ENCODE peak calls at places on chromosomes 7 and 10, in seven cellular contexts. One of them, this sample, is unnamed.

GRCh38 chr10:84825330-84825729 is 496.9 kb downstream of the CCSER2 start:
- DNase-seq in SK-N-SH: peak; percentile 55
- DNase-seq in A549: no peak
- DNase-seq in GM12878: no peak
- DNase-seq in GM23338: no peak
- DNase-seq in Panc1: no peak
- DNase-seq in HCT116: no peak
- DNase-seq in this sample: no peak

GRCh38 chr10:128047337-128047736 is 78.9 kb downstream of the MKI67 start:
- DNase-seq in Panc1: no peak
- DNase-seq in GM23338: peak; percentile 71
- DNase-seq in GM12878: peak; percentile 63
- DNase-seq in A549: no peak
- DNase-seq in SK-N-SH: no peak
- DNase-seq in HCT116: peak; percentile 88
- DNase-seq in this sample: peak; percentile 92

GRCh38 chr7:45973725-45974532 is 52.9 kb upstream of the IGFBP3 start:
- DNase-seq in Panc1: no peak
- DNase-seq in A549: no peak
- DNase-seq in GM23338: no peak
- DNase-seq in GM12878: no peak
- DNase-seq in SK-N-SH: no peak
- DNase-seq in HCT116: no peak
- DNase-seq in this sample: no peak

GRCh38 chr10:43437141-43437860 is 390 bp downstream of the ZNF487 start:
- DNase-seq in GM12878: no peak
- DNase-seq in SK-N-SH: no peak
- DNase-seq in HCT116: no peak
- DNase-seq in GM23338: no peak
- DNase-seq in Panc1: no peak
- DNase-seq in A549: peak; percentile 56
- DNase-seq in this sample: no peak

GRCh38 chr7:151529842-151530241 is 10.1 kb upstream of the RHEB start:
- DNase-seq in A549: no peak
- DNase-seq in GM12878: no peak
- DNase-seq in GM23338: no peak
- DNase-seq in HCT116: no peak
- DNase-seq in SK-N-SH: no peak
- DNase-seq in Panc1: no peak
- DNase-seq in this sample: no peak

GRCh38 chr10:124989526-124989925 is 47.6 kb downstream of the ZRANB1 start:
- DNase-seq in HCT116: no peak
- DNase-seq in Panc1: no peak
- DNase-seq in GM12878: no peak
- DNase-seq in SK-N-SH: no peak
- DNase-seq in A549: no peak
- DNase-seq in GM23338: no peak
- DNase-seq in this sample: no peak

GRCh38 chr10:63133787-63134557 is 844 bp downstream of the NRBF2 start:
- DNase-seq in GM23338: peak; percentile 36
- DNase-seq in HCT116: no peak
- DNase-seq in A549: peak; percentile 53
- DNase-seq in SK-N-SH: no peak
- DNase-seq in GM12878: no peak
- DNase-seq in Panc1: no peak
- DNase-seq in this sample: peak; percentile 60

GRCh38 chr7:44964384-44964830 is 14.4 kb downstream of the MYO1G start:
- DNase-seq in HCT116: no peak
- DNase-seq in GM23338: peak; percentile 58
- DNase-seq in A549: peak; percentile 42
- DNase-seq in SK-N-SH: peak; percentile 71
- DNase-seq in GM12878: no peak
- DNase-seq in Panc1: no peak
- DNase-seq in this sample: peak; percentile 12

GRCh38 chr7:67662804-67663203 is 666.2 kb downstream of the TYW1 start:
- DNase-seq in HCT116: no peak
- DNase-seq in Panc1: no peak
- DNase-seq in GM12878: no peak
- DNase-seq in SK-N-SH: no peak
- DNase-seq in GM23338: no peak
- DNase-seq in A549: no peak
- DNase-seq in this sample: no peak

GRCh38 chr10:70343312-70343711 is 39.1 kb downstream of the LRRC20 start:
- DNase-seq in Panc1: no peak
- DNase-seq in A549: no peak
- DNase-seq in HCT116: no peak
- DNase-seq in SK-N-SH: no peak
- DNase-seq in GM23338: no peak
- DNase-seq in GM12878: no peak
- DNase-seq in this sample: no peak

GRCh38 chr10:112915590-112916572 is 34.2 kb upstream of the TCF7L2 start:
- DNase-seq in SK-N-SH: no peak
- DNase-seq in Panc1: peak; percentile 73
- DNase-seq in GM12878: peak; percentile 7
- DNase-seq in GM23338: peak; percentile 74
- DNase-seq in HCT116: peak; percentile 80
- DNase-seq in A549: peak; percentile 89
- DNase-seq in this sample: no peak

GRCh38 chr7:74104702-74105101 is 21.1 kb downstream of the LIMK1 start:
- DNase-seq in GM23338: no peak
- DNase-seq in A549: no peak
- DNase-seq in SK-N-SH: no peak
- DNase-seq in Panc1: no peak
- DNase-seq in HCT116: peak; percentile 68
- DNase-seq in GM12878: no peak
- DNase-seq in this sample: no peak

GRCh38 chr10:94314913-94315545 is 47.7 kb downstream of the NOC3L start:
- DNase-seq in A549: no peak
- DNase-seq in GM23338: peak; percentile 32
- DNase-seq in Panc1: no peak
- DNase-seq in SK-N-SH: peak; percentile 8
- DNase-seq in HCT116: no peak
- DNase-seq in GM12878: no peak
- DNase-seq in this sample: no peak

GRCh38 chr10:71712572-71713134 is 6.9 kb downstream of the C10orf105 start:
- DNase-seq in SK-N-SH: no peak
- DNase-seq in GM23338: no peak
- DNase-seq in HCT116: no peak
- DNase-seq in A549: no peak
- DNase-seq in Panc1: no peak
- DNase-seq in GM12878: no peak
- DNase-seq in this sample: peak; percentile 83

GRCh38 chr10:98425511-98426352 is 10.8 kb upstream of the PYROXD2 start:
- DNase-seq in HCT116: peak; percentile 48
- DNase-seq in SK-N-SH: peak; percentile 78
- DNase-seq in Panc1: peak; percentile 38
- DNase-seq in GM12878: no peak
- DNase-seq in A549: peak; percentile 64
- DNase-seq in GM23338: peak; percentile 87
- DNase-seq in this sample: peak; percentile 45

GRCh38 chr7:39691821-39692220 is 68.4 kb downstream of the RALA start:
- DNase-seq in A549: no peak
- DNase-seq in GM12878: no peak
- DNase-seq in SK-N-SH: no peak
- DNase-seq in GM23338: no peak
- DNase-seq in HCT116: peak; percentile 13
- DNase-seq in Panc1: no peak
- DNase-seq in this sample: no peak

GRCh38 chr7:40848541-40849221 is 713.9 kb downstream of the SUGCT start:
- DNase-seq in A549: no peak
- DNase-seq in HCT116: no peak
- DNase-seq in GM12878: no peak
- DNase-seq in Panc1: no peak
- DNase-seq in GM23338: no peak
- DNase-seq in SK-N-SH: no peak
- DNase-seq in this sample: no peak

GRCh38 chr7:123329988-123330643 is 130.3 kb upstream of the SLC13A1 start:
- DNase-seq in HCT116: no peak
- DNase-seq in GM23338: peak; percentile 6
- DNase-seq in GM12878: no peak
- DNase-seq in SK-N-SH: no peak
- DNase-seq in Panc1: no peak
- DNase-seq in A549: no peak
- DNase-seq in this sample: no peak

GRCh38 chr10:102691701-102692100 is 22.5 kb downstream of the ARL3 start:
- DNase-seq in GM12878: no peak
- DNase-seq in HCT116: no peak
- DNase-seq in Panc1: no peak
- DNase-seq in GM23338: no peak
- DNase-seq in A549: no peak
- DNase-seq in SK-N-SH: no peak
- DNase-seq in this sample: no peak

GRCh38 chr10:122236690-122237306 is 34.3 kb upstream of the BTBD16 start:
- DNase-seq in SK-N-SH: peak; percentile 82
- DNase-seq in A549: no peak
- DNase-seq in GM23338: no peak
- DNase-seq in HCT116: no peak
- DNase-seq in Panc1: no peak
- DNase-seq in GM12878: no peak
- DNase-seq in this sample: no peak

GRCh38 chr7:97018126-97018601 is 6.5 kb downstream of the DLX5 start:
- DNase-seq in A549: no peak
- DNase-seq in SK-N-SH: no peak
- DNase-seq in HCT116: no peak
- DNase-seq in Panc1: no peak
- DNase-seq in GM12878: no peak
- DNase-seq in GM23338: peak; percentile 55
- DNase-seq in this sample: no peak

GRCh38 chr7:151238190-151238810 is 6.0 kb downstream of the CHPF2 start:
- DNase-seq in GM12878: no peak
- DNase-seq in HCT116: no peak
- DNase-seq in Panc1: no peak
- DNase-seq in GM23338: no peak
- DNase-seq in A549: no peak
- DNase-seq in SK-N-SH: peak; percentile 24
- DNase-seq in this sample: no peak

DNA sequence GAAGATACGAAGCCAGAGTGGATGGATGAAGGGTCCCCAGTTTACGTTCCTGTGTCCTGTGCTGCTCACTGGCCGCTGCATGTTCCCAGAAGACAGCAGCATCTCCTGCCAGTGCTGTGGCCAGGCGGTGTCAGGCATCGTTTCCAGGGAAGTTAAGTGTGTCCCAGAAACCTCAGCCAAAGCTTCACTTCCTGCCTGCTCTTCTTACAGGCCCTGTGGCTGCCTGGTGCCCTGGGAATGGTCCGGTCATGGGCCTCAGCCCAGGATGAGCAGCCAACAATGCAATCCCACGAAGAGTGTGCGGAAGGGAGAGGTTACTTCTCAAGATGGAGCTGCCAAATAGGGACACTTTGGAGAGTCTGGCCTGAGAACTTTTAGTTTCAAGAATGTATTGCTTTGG is 99.7 kb upstream of the TARP start:
- DNase-seq in GM12878: no peak
- DNase-seq in HCT116: no peak
- DNase-seq in A549: no peak
- DNase-seq in Panc1: no peak
- DNase-seq in SK-N-SH: no peak
- DNase-seq in GM23338: no peak
- DNase-seq in this sample: no peak
- TF ChIP-seq REST in GM12878: no peak
- TF ChIP-seq REST in HCT116: no peak
- TF ChIP-seq REST in A549: no peak
- TF ChIP-seq REST in Panc1: no peak
- TF ChIP-seq REST in SK-N-SH: no peak
- TF ChIP-seq REST in GM23338: no peak
- TF ChIP-seq REST in this sample: no peak

GRCh38 chr7:148110097-148110868 is 480.3 kb upstream of the C7orf33 start:
- DNase-seq in GM12878: no peak
- DNase-seq in A549: no peak
- DNase-seq in Panc1: no peak
- DNase-seq in GM23338: no peak
- DNase-seq in SK-N-SH: no peak
- DNase-seq in HCT116: no peak
- DNase-seq in this sample: no peak
- TF ChIP-seq CTCF in GM12878: no peak
- TF ChIP-seq CTCF in A549: no peak
- TF ChIP-seq CTCF in Panc1: peak; percentile 32
- TF ChIP-seq CTCF in GM23338: no peak
- TF ChIP-seq CTCF in SK-N-SH: peak; percentile 21
- TF ChIP-seq CTCF in HCT116: no peak
- TF ChIP-seq CTCF in this sample: no peak

GRCh38 chr7:56007167-56007652 is 42.8 kb downstream of the NIPSNAP2 start:
- DNase-seq in GM12878: no peak
- DNase-seq in Panc1: no peak
- DNase-seq in GM23338: no peak
- DNase-seq in A549: no peak
- DNase-seq in SK-N-SH: no peak
- DNase-seq in HCT116: no peak
- DNase-seq in this sample: no peak

GRCh38 chr7:56003749-56004148 is 39.4 kb downstream of the NIPSNAP2 start:
- DNase-seq in A549: no peak
- DNase-seq in SK-N-SH: no peak
- DNase-seq in Panc1: no peak
- DNase-seq in HCT116: no peak
- DNase-seq in GM23338: no peak
- DNase-seq in GM12878: no peak
- DNase-seq in this sample: no peak

GRCh38 chr7:56009695-56010094 is 41.5 kb downstream of the PSPH start:
- DNase-seq in HCT116: no peak
- DNase-seq in Panc1: no peak
- DNase-seq in SK-N-SH: no peak
- DNase-seq in GM23338: no peak
- DNase-seq in A549: no peak
- DNase-seq in GM12878: no peak
- DNase-seq in this sample: no peak

DNA sequence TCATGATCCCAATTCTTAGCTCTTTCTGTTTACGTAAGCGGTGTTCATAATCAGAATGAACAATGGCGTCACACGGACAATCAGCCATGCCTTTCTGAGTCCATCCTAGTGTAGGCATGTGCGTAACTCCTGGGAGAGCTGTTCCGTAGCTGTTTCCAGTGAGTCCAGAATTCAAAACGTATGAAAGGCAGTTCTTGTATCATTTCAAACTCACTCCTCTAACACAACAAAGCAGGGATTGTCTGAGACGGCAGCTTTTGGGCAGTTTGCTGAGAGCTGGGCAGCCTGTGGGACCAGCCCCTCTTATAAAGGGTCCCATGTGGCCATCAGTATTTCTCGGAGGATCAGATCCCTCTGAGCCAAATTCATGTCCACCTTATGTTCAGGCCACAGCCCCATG is 43.4 kb downstream of the PSPH start:
- DNase-seq in Panc1: no peak
- DNase-seq in GM23338: no peak
- DNase-seq in GM12878: no peak
- DNase-seq in A549: no peak
- DNase-seq in SK-N-SH: no peak
- DNase-seq in HCT116: no peak
- DNase-seq in this sample: no peak
- TF ChIP-seq REST in Panc1: no peak
- TF ChIP-seq REST in GM23338: no peak
- TF ChIP-seq REST in GM12878: no peak
- TF ChIP-seq REST in A549: no peak
- TF ChIP-seq REST in SK-N-SH: no peak
- TF ChIP-seq REST in HCT116: no peak
- TF ChIP-seq REST in this sample: no peak

DNA sequence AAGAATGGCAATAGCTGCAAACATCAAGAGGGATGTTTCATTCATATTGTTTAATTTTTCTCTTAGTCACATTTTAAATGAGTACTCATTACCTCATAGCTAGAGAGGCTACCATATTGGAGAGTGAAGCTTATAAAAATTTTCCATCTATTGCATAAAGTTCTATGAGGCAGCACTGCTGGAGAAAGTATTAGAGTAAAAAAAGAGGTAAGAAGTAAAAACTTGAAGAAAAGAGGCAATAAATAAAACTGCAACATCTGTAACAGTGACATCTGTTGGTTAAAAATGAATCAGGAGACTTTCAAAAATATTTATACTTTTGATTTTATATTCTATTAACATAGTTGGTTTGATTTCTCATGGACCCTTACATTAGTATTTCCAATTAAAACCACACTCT is 284.5 kb upstream of the SEMA3D start:
- DNase-seq in Panc1: no peak
- DNase-seq in HCT116: no peak
- DNase-seq in GM12878: no peak
- DNase-seq in A549: no peak
- DNase-seq in SK-N-SH: no peak
- DNase-seq in GM23338: no peak
- DNase-seq in this sample: no peak
- TF ChIP-seq CTCF in Panc1: no peak
- TF ChIP-seq CTCF in HCT116: no peak
- TF ChIP-seq CTCF in GM12878: no peak
- TF ChIP-seq CTCF in A549: no peak
- TF ChIP-seq CTCF in SK-N-SH: peak; percentile 29
- TF ChIP-seq CTCF in GM23338: no peak
- TF ChIP-seq CTCF in this sample: no peak